ENCODE peak calls at places on chromosome 13, in seven cellular contexts. One of them, this sample, is unnamed.

GRCh38 chr13:27482996-27483395 is 32.6 kb upstream of the MTIF3 start:
- DNase-seq in HFFc6: no peak
- DNase-seq in ascending aorta: no peak
- DNase-seq in DND-41: no peak
- DNase-seq in osteoblast: no peak
- DNase-seq in progenitor cell of endocrine pancreas: no peak
- DNase-seq in stomach: no peak
- DNase-seq in this sample: no peak

GRCh38 chr13:46738055-46738454 is 58.9 kb downstream of the ESD start:
- DNase-seq in progenitor cell of endocrine pancreas: no peak
- DNase-seq in stomach: no peak
- DNase-seq in osteoblast: peak; percentile 41
- DNase-seq in HFFc6: no peak
- DNase-seq in DND-41: no peak
- DNase-seq in ascending aorta: no peak
- DNase-seq in this sample: no peak

GRCh38 chr13:109529964-109530363 is 256.4 kb downstream of the IRS2 start:
- DNase-seq in DND-41: peak; percentile 31
- DNase-seq in stomach: no peak
- DNase-seq in osteoblast: no peak
- DNase-seq in ascending aorta: no peak
- DNase-seq in HFFc6: no peak
- DNase-seq in progenitor cell of endocrine pancreas: no peak
- DNase-seq in this sample: no peak

GRCh38 chr13:41813426-41813825 is 147.5 kb downstream of the VWA8 start:
- DNase-seq in DND-41: no peak
- DNase-seq in osteoblast: peak; percentile 30
- DNase-seq in progenitor cell of endocrine pancreas: no peak
- DNase-seq in HFFc6: peak; percentile 31
- DNase-seq in ascending aorta: no peak
- DNase-seq in stomach: no peak
- DNase-seq in this sample: peak; percentile 30

GRCh38 chr13:111644750-111645149 is 324.3 kb downstream of the TEX29 start:
- DNase-seq in progenitor cell of endocrine pancreas: no peak
- DNase-seq in osteoblast: no peak
- DNase-seq in DND-41: no peak
- DNase-seq in HFFc6: no peak
- DNase-seq in stomach: no peak
- DNase-seq in ascending aorta: peak; percentile 44
- DNase-seq in this sample: no peak

GRCh38 chr13:27450921-27451461 is 627 bp upstream of the MTIF3 start:
- DNase-seq in progenitor cell of endocrine pancreas: peak; percentile 37
- DNase-seq in osteoblast: peak; percentile 85
- DNase-seq in DND-41: peak; percentile 46
- DNase-seq in ascending aorta: peak; percentile 70
- DNase-seq in HFFc6: peak; percentile 49
- DNase-seq in stomach: peak; percentile 53
- DNase-seq in this sample: peak; percentile 64

GRCh38 chr13:113052971-113053370 is 52.6 kb upstream of the F7 start:
- DNase-seq in stomach: no peak
- DNase-seq in ascending aorta: no peak
- DNase-seq in DND-41: no peak
- DNase-seq in progenitor cell of endocrine pancreas: no peak
- DNase-seq in HFFc6: no peak
- DNase-seq in osteoblast: peak; percentile 65
- DNase-seq in this sample: no peak

GRCh38 chr13:73809561-73809960 is 324.6 kb downstream of the KLF12 start:
- DNase-seq in HFFc6: peak; percentile 56
- DNase-seq in progenitor cell of endocrine pancreas: no peak
- DNase-seq in ascending aorta: no peak
- DNase-seq in osteoblast: no peak
- DNase-seq in stomach: no peak
- DNase-seq in DND-41: no peak
- DNase-seq in this sample: peak; percentile 44

GRCh38 chr13:113035209-113035800 is 66.3 kb downstream of the MCF2L start:
- DNase-seq in stomach: no peak
- DNase-seq in osteoblast: peak; percentile 97
- DNase-seq in HFFc6: no peak
- DNase-seq in DND-41: no peak
- DNase-seq in progenitor cell of endocrine pancreas: no peak
- DNase-seq in ascending aorta: no peak
- DNase-seq in this sample: no peak

GRCh38 chr13:99393791-99394735 is 86.9 kb upstream of the GPR183 start:
- DNase-seq in osteoblast: no peak
- DNase-seq in stomach: no peak
- DNase-seq in progenitor cell of endocrine pancreas: no peak
- DNase-seq in ascending aorta: peak; percentile 35
- DNase-seq in HFFc6: no peak
- DNase-seq in DND-41: no peak
- DNase-seq in this sample: no peak

GRCh38 chr13:31011193-31011860 is 78.9 kb downstream of the TEX26 start:
- DNase-seq in progenitor cell of endocrine pancreas: no peak
- DNase-seq in ascending aorta: no peak
- DNase-seq in stomach: no peak
- DNase-seq in HFFc6: no peak
- DNase-seq in osteoblast: no peak
- DNase-seq in DND-41: no peak
- DNase-seq in this sample: no peak

GRCh38 chr13:114112231-114112825 is 20.1 kb downstream of the RASA3 start:
- DNase-seq in DND-41: no peak
- DNase-seq in ascending aorta: peak; percentile 44
- DNase-seq in progenitor cell of endocrine pancreas: no peak
- DNase-seq in stomach: no peak
- DNase-seq in HFFc6: no peak
- DNase-seq in osteoblast: peak; percentile 9
- DNase-seq in this sample: no peak

GRCh38 chr13:86446311-86446710 is 647.1 kb upstream of the SLITRK6 start:
- DNase-seq in osteoblast: no peak
- DNase-seq in ascending aorta: no peak
- DNase-seq in DND-41: no peak
- DNase-seq in HFFc6: no peak
- DNase-seq in stomach: no peak
- DNase-seq in progenitor cell of endocrine pancreas: no peak
- DNase-seq in this sample: peak; percentile 23

GRCh38 chr13:47484564-47484963 is 516.5 kb downstream of the SUCLA2 start:
- DNase-seq in progenitor cell of endocrine pancreas: no peak
- DNase-seq in DND-41: no peak
- DNase-seq in ascending aorta: no peak
- DNase-seq in HFFc6: peak; percentile 76
- DNase-seq in osteoblast: no peak
- DNase-seq in stomach: no peak
- DNase-seq in this sample: peak; percentile 86

GRCh38 chr13:67916650-67917049 is 686.5 kb upstream of the PCDH9 start:
- DNase-seq in osteoblast: no peak
- DNase-seq in ascending aorta: no peak
- DNase-seq in HFFc6: no peak
- DNase-seq in DND-41: no peak
- DNase-seq in progenitor cell of endocrine pancreas: no peak
- DNase-seq in stomach: no peak
- DNase-seq in this sample: no peak

GRCh38 chr13:107370036-107370785 is 802.3 kb upstream of the ARGLU1 start:
- DNase-seq in osteoblast: no peak
- DNase-seq in HFFc6: no peak
- DNase-seq in DND-41: no peak
- DNase-seq in progenitor cell of endocrine pancreas: no peak
- DNase-seq in ascending aorta: no peak
- DNase-seq in stomach: no peak
- DNase-seq in this sample: peak; percentile 66

GRCh38 chr13:44004881-44005280 is 125.2 kb downstream of the LACC1 start:
- DNase-seq in stomach: no peak
- DNase-seq in osteoblast: peak; percentile 76
- DNase-seq in progenitor cell of endocrine pancreas: no peak
- DNase-seq in DND-41: no peak
- DNase-seq in ascending aorta: no peak
- DNase-seq in HFFc6: peak; percentile 53
- DNase-seq in this sample: peak; percentile 67

GRCh38 chr13:102724923-102725322 is 30.1 kb upstream of the METTL21C start:
- DNase-seq in stomach: no peak
- DNase-seq in osteoblast: peak; percentile 60
- DNase-seq in ascending aorta: no peak
- DNase-seq in progenitor cell of endocrine pancreas: no peak
- DNase-seq in DND-41: no peak
- DNase-seq in HFFc6: peak; percentile 38
- DNase-seq in this sample: peak; percentile 75

GRCh38 chr13:109717686-109718085 is 68.7 kb downstream of the IRS2 start:
- DNase-seq in osteoblast: no peak
- DNase-seq in stomach: no peak
- DNase-seq in DND-41: no peak
- DNase-seq in progenitor cell of endocrine pancreas: no peak
- DNase-seq in HFFc6: no peak
- DNase-seq in ascending aorta: no peak
- DNase-seq in this sample: no peak

GRCh38 chr13:60661514-60661913 is 264.5 kb downstream of the TDRD3 start:
- DNase-seq in DND-41: no peak
- DNase-seq in stomach: no peak
- DNase-seq in progenitor cell of endocrine pancreas: no peak
- DNase-seq in osteoblast: no peak
- DNase-seq in ascending aorta: no peak
- DNase-seq in HFFc6: no peak
- DNase-seq in this sample: no peak

GRCh38 chr13:45441633-45442032 is 23.1 kb upstream of the COG3 start:
- DNase-seq in progenitor cell of endocrine pancreas: no peak
- DNase-seq in DND-41: no peak
- DNase-seq in osteoblast: no peak
- DNase-seq in HFFc6: no peak
- DNase-seq in ascending aorta: peak; percentile 2
- DNase-seq in stomach: no peak
- DNase-seq in this sample: peak; percentile 21

GRCh38 chr13:97141564-97142005 is 80.5 kb upstream of the MBNL2 start:
- DNase-seq in ascending aorta: peak; percentile 66
- DNase-seq in HFFc6: peak; percentile 87
- DNase-seq in stomach: peak; percentile 56
- DNase-seq in DND-41: no peak
- DNase-seq in progenitor cell of endocrine pancreas: peak; percentile 17
- DNase-seq in osteoblast: no peak
- DNase-seq in this sample: peak; percentile 90

GRCh38 chr13:44088911-44089851 is 209.5 kb downstream of the LACC1 start:
- DNase-seq in stomach: no peak
- DNase-seq in ascending aorta: no peak
- DNase-seq in progenitor cell of endocrine pancreas: no peak
- DNase-seq in osteoblast: no peak
- DNase-seq in DND-41: no peak
- DNase-seq in HFFc6: peak; percentile 17
- DNase-seq in this sample: no peak

DNA sequence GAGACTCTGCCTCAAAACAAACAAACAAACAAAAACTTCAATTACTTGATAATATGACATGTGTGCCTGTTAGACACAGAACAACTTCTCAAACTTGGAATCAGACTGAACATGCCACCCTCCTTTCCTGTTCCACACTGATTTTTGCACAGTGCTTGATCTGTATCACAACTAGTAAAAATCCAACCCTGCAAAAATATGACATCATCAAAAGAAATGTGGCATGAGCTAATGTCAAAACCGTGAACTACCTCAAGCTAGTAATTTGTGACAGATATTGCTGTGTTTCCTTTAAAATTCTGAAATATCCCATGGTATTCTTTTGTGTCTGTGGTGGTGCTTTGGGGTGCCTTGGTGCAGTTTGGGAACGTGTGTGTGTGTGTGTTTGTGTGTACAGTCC is 8.2 kb downstream of the MYCBP2 start:
- DNase-seq in HFFc6: no peak
- DNase-seq in progenitor cell of endocrine pancreas: no peak
- DNase-seq in osteoblast: no peak
- DNase-seq in stomach: no peak
- DNase-seq in ascending aorta: no peak
- DNase-seq in DND-41: no peak
- DNase-seq in this sample: no peak
- TF ChIP-seq CTCF in HFFc6: no peak
- TF ChIP-seq CTCF in progenitor cell of endocrine pancreas: no peak
- TF ChIP-seq CTCF in osteoblast: no peak
- TF ChIP-seq CTCF in stomach: no peak
- TF ChIP-seq CTCF in ascending aorta: no peak
- TF ChIP-seq CTCF in DND-41: no peak
- TF ChIP-seq CTCF in this sample: no peak

DNA sequence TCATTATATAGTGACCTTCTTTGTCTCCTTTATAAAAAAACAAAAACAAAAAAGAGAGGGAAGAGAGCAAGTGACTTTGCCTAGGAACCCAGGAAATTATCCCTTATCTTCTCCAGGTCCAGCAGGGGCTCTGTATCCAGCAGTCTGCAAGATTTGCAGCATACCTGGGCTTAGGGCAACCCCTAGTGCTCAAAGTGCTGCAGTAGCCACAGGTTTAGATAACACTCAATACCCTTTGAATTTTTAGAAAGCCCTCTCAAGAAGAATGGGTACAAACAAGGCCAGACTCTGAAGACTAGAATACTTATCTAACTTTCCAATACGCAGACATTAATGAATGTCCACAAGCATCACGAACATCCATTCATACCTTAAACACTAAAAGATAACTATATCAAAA is 43.2 kb downstream of the CCNA1 start:
- DNase-seq in DND-41: no peak
- DNase-seq in ascending aorta: no peak
- DNase-seq in stomach: no peak
- DNase-seq in osteoblast: no peak
- DNase-seq in HFFc6: no peak
- DNase-seq in progenitor cell of endocrine pancreas: no peak
- DNase-seq in this sample: peak; percentile 28
- TF ChIP-seq CTCF in DND-41: peak; percentile 34
- TF ChIP-seq CTCF in ascending aorta: no peak
- TF ChIP-seq CTCF in stomach: no peak
- TF ChIP-seq CTCF in osteoblast: no peak
- TF ChIP-seq CTCF in HFFc6: no peak
- TF ChIP-seq CTCF in progenitor cell of endocrine pancreas: no peak
- TF ChIP-seq CTCF in this sample: peak; percentile 24

DNA sequence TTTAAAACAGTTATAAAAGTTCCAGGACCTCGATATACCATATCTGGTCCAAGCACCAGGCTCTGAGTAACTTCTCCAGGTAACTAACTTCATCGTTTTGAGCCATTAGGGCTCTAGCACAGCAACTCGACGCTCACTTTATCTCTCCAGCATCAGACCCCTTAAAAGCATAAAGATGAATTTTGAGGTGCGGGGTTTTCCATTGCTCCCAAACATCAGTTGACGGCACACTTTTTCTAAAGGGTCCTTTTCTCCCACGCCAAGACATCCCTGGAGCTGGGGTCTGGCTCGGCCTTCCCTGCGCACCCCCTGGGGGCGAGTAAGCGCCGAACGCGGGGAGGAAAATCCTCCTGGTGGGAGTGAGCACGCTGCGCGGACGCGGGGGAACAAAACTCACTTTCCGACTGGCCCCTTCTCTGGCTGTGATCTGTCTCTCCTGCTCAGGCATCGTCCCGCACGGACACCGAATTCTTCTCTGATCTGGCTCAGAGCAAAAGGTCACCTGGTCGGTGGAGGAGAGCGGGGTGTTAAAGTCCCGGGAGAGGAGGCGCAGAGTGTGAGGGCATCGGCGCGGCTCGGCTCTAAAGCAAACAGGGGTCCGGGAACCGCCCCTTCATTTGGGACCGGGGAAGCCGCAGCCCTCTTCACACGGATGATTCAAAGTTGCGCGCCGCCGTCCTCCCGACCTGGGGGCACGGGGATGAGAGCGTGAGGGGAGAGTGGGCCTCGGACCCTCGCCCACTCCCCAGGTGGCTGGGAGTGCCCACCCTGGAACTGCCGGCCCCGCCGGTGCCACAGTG is at the start of gene ATP7B:
- DNase-seq in DND-41: peak; percentile 25
- DNase-seq in osteoblast: peak; percentile 73
- DNase-seq in HFFc6: no peak
- DNase-seq in ascending aorta: peak; percentile 66
- DNase-seq in progenitor cell of endocrine pancreas: peak; percentile 28
- DNase-seq in stomach: no peak
- DNase-seq in this sample: no peak
- TF ChIP-seq CTCF in DND-41: no peak
- TF ChIP-seq CTCF in osteoblast: no peak
- TF ChIP-seq CTCF in HFFc6: peak; percentile 29
- TF ChIP-seq CTCF in ascending aorta: peak; percentile 24
- TF ChIP-seq CTCF in progenitor cell of endocrine pancreas: peak; percentile 47
- TF ChIP-seq CTCF in stomach: no peak
- TF ChIP-seq CTCF in this sample: peak; percentile 16

GRCh38 chr13:21242236-21242635 is 65.8 kb downstream of the MRPL57 start:
- DNase-seq in HFFc6: no peak
- DNase-seq in ascending aorta: no peak
- DNase-seq in DND-41: peak; percentile 74
- DNase-seq in stomach: no peak
- DNase-seq in progenitor cell of endocrine pancreas: no peak
- DNase-seq in osteoblast: no peak
- DNase-seq in this sample: no peak
- TF ChIP-seq CTCF in HFFc6: no peak
- TF ChIP-seq CTCF in ascending aorta: no peak
- TF ChIP-seq CTCF in DND-41: peak; percentile 71
- TF ChIP-seq CTCF in stomach: no peak
- TF ChIP-seq CTCF in progenitor cell of endocrine pancreas: peak; percentile 37
- TF ChIP-seq CTCF in osteoblast: no peak
- TF ChIP-seq CTCF in this sample: no peak

This sample was measured in fibroblast of mammary gland.